ENCODE peak calls at places on chromosomes 3 and 15, in nine cellular contexts. K is stimulated activated naive CD8-positive, alpha-beta T cell treated with anti-CD3 and anti-CD28 coated beads, Interleukin-15, Interleukin-2, amounts not matched to agents 100 U/mL and 50 U/mL, for 24 hours; B is hippocampal formation; J is esophagus muscularis mucosa; R is effector CD8-positive, alpha-beta T cell; C is SK-N-SH; W is CD8-positive, alpha-beta T cell; O is HT-29; G is caudate nucleus. H is an unnamed sample.

GRCh38 chr15:31930967-31931366 is 99.3 kb upstream of the CHRNA7 start:
- DNase-seq in K (peak), B (no peak), J (no peak), R (no peak), C (no peak), W (no peak), O (no peak), G (no peak), H (no peak)

GRCh38 chr15:37101634-37102314 is 1.4 kb upstream of the MEIS2 start:
- DNase-seq in K (no peak), B (peak), J (no peak), R (no peak), C (peak), W (no peak), O (peak), G (peak), H (peak)

GRCh38 chr3:12049675-12050074 is 45.5 kb downstream of the SYN2 start:
- DNase-seq in K (no peak), B (no peak), J (no peak), R (no peak), C (no peak), W (no peak), O (peak), G (no peak), H (no peak)

GRCh38 chr3:64717411-64717810 is 29.6 kb upstream of the ADAMTS9 start:
- DNase-seq in K (no peak), B (no peak), J (no peak), R (no peak), C (no peak), W (no peak), O (no peak), G (no peak), H (no peak)

GRCh38 chr15:68340711-68341671 is 63.4 kb downstream of the FEM1B start:
- DNase-seq in K (no peak), B (no peak), J (no peak), R (no peak), C (no peak), W (no peak), O (no peak), G (no peak), H (no peak)

GRCh38 chr3:107990926-107991325 is 99.9 kb downstream of the CD47 start:
- DNase-seq in K (no peak), B (no peak), J (no peak), R (no peak), C (no peak), W (no peak), O (no peak), G (no peak), H (no peak)

GRCh38 chr3:150639262-150639661 is 36.1 kb downstream of the SELENOT start:
- DNase-seq in K (no peak), B (no peak), J (no peak), R (no peak), C (no peak), W (no peak), O (no peak), G (no peak), H (no peak)

GRCh38 chr15:65434201-65434600 is 11.5 kb upstream of the IGDCC4 start:
- DNase-seq in K (no peak), B (no peak), J (no peak), R (no peak), C (no peak), W (no peak), O (no peak), G (no peak), H (no peak)

GRCh38 chr3:33915796-33916589 is 117.6 kb downstream of the PDCD6IP start:
- DNase-seq in K (peak), B (peak), J (no peak), R (no peak), C (peak), W (no peak), O (peak), G (peak), H (no peak)

GRCh38 chr3:11224010-11224409 is 48.2 kb upstream of the ATG7 start:
- DNase-seq in K (no peak), B (no peak), J (no peak), R (no peak), C (no peak), W (no peak), O (no peak), G (no peak), H (no peak)

GRCh38 chr3:108736821-108737220 is 20.4 kb downstream of the RETNLB start:
- DNase-seq in K (no peak), B (no peak), J (no peak), R (no peak), C (no peak), W (no peak), O (no peak), G (no peak), H (no peak)

GRCh38 chr3:33722186-33722585 is 4.1 kb upstream of the CLASP2 start:
- DNase-seq in K (no peak), B (no peak), J (no peak), R (no peak), C (no peak), W (no peak), O (no peak), G (no peak), H (no peak)

GRCh38 chr3:197736010-197736490 is 654 bp downstream of the RUBCN start:
- DNase-seq in K (peak), B (no peak), J (peak), R (no peak), C (peak), W (peak), O (peak), G (no peak), H (peak)

GRCh38 chr3:46934508-46935167 is 41.9 kb downstream of the CCDC12 start:
- DNase-seq in K (no peak), B (no peak), J (no peak), R (no peak), C (peak), W (no peak), O (no peak), G (no peak), H (no peak)

GRCh38 chr3:107986505-107986904 is 104.3 kb downstream of the CD47 start:
- DNase-seq in K (no peak), B (no peak), J (no peak), R (no peak), C (no peak), W (no peak), O (no peak), G (no peak), H (no peak)

GRCh38 chr3:101383156-101383575 is 62.8 kb upstream of the IMPG2 start:
- DNase-seq in K (no peak), B (no peak), J (no peak), R (no peak), C (no peak), W (no peak), O (no peak), G (no peak), H (no peak)

GRCh38 chr3:137469263-137469662 is 294.9 kb upstream of the SOX14 start:
- DNase-seq in K (no peak), B (no peak), J (no peak), R (no peak), C (no peak), W (no peak), O (no peak), G (no peak), H (no peak)

GRCh38 chr3:149342413-149343340 is 9.2 kb upstream of the TM4SF18 start:
- DNase-seq in K (no peak), B (no peak), J (no peak), R (no peak), C (no peak), W (no peak), O (no peak), G (no peak), H (no peak)

GRCh38 chr15:84862214-84862975 is 22.1 kb upstream of the SLC28A1 start:
- DNase-seq in K (no peak), B (no peak), J (no peak), R (no peak), C (no peak), W (no peak), O (no peak), G (no peak), H (no peak)

GRCh38 chr15:71049706-71050422 is 65.4 kb upstream of the THSD4 start:
- DNase-seq in K (no peak), B (no peak), J (no peak), R (no peak), C (no peak), W (no peak), O (no peak), G (no peak), H (no peak)

GRCh38 chr3:172148269-172148668 is 108.9 kb downstream of the FNDC3B start:
- DNase-seq in K (no peak), B (no peak), J (no peak), R (no peak), C (no peak), W (no peak), O (no peak), G (no peak), H (no peak)

H was measured in C1 segment of cervical spinal cord.